ENCODE peak calls at places on chromosomes 13 and 19, in eight cellular contexts. T is brain microvascular endothelial cell, Z is lower leg skin, A is ovary, O is colonic mucosa, B is right atrium auricular region, N is PC-3, G is GM23248. Y is an unnamed sample.

GRCh38 chr19:55492362-55492944 is 4.2 kb downstream of the SSC5D start:
- DNase-seq in T (no peak), Z (no peak), A (no peak), O (no peak), B (no peak), N (no peak), G (no peak), Y (no peak)

GRCh38 chr13:109007946-109008345 is 378.5 kb downstream of the MYO16 start:
- DNase-seq in T (peak), Z (no peak), A (no peak), O (no peak), B (no peak), N (no peak), G (no peak), Y (no peak)

GRCh38 chr13:94660695-94661324 is 51.5 kb downstream of the SOX21 start:
- DNase-seq in T (peak), Z (no peak), A (no peak), O (no peak), B (no peak), N (peak), G (peak), Y (no peak)

GRCh38 chr13:48125794-48126228 is 30.9 kb upstream of the MED4 start:
- DNase-seq in T (no peak), Z (no peak), A (peak), O (no peak), B (peak), N (no peak), G (peak), Y (peak)

GRCh38 chr13:46554971-46555370 is 2.0 kb downstream of the LRCH1 start:
- DNase-seq in T (no peak), Z (no peak), A (no peak), O (no peak), B (no peak), N (no peak), G (peak), Y (no peak)

GRCh38 chr13:67061750-67062149 is 168.4 kb downstream of the PCDH9 start:
- DNase-seq in T (no peak), Z (no peak), A (no peak), O (no peak), B (no peak), N (no peak), G (no peak), Y (no peak)

GRCh38 chr13:110533771-110534670 is 27.5 kb downstream of the RAB20 start:
- DNase-seq in T (no peak), Z (no peak), A (no peak), O (no peak), B (no peak), N (no peak), G (no peak), Y (no peak)

GRCh38 chr19:5691205-5691929 is 1.3 kb downstream of the RPL36 start:
- DNase-seq in T (no peak), Z (peak), A (peak), O (peak), B (peak), N (peak), G (peak), Y (no peak)

GRCh38 chr19:45069056-45069455 is 7.2 kb downstream of the ZNF296 start:
- DNase-seq in T (no peak), Z (no peak), A (no peak), O (peak), B (no peak), N (peak), G (peak), Y (no peak)

GRCh38 chr19:11420429-11420893 is 1.3 kb upstream of the RGL3 start:
- DNase-seq in T (no peak), Z (peak), A (peak), O (peak), B (peak), N (no peak), G (peak), Y (peak)
- H3K4me3 ChIP-seq in T (peak), Z (no peak), A (peak), O (peak), B (peak), N (no peak), G (peak), Y (peak)

GRCh38 chr13:114161644-114162532 is 17.2 kb upstream of the CFAP97D2 start:
- DNase-seq in T (no peak), Z (peak), A (peak), O (peak), B (no peak), N (peak), G (peak), Y (peak)
- H3K4me3 ChIP-seq in T (peak), Z (no peak), A (no peak), O (no peak), B (peak), N (peak), G (peak), Y (no peak)

GRCh38 chr13:93559718-93560117 is 333.1 kb downstream of the GPC6 start:
- DNase-seq in T (peak), Z (no peak), A (no peak), O (no peak), B (no peak), N (peak), G (peak), Y (peak)

GRCh38 chr13:93562676-93563075 is 336.1 kb downstream of the GPC6 start:
- DNase-seq in T (no peak), Z (no peak), A (no peak), O (no peak), B (no peak), N (no peak), G (no peak), Y (no peak)

GRCh38 chr13:93558637-93559036 is 332.0 kb downstream of the GPC6 start:
- DNase-seq in T (no peak), Z (no peak), A (no peak), O (no peak), B (no peak), N (no peak), G (no peak), Y (no peak)

DNA sequence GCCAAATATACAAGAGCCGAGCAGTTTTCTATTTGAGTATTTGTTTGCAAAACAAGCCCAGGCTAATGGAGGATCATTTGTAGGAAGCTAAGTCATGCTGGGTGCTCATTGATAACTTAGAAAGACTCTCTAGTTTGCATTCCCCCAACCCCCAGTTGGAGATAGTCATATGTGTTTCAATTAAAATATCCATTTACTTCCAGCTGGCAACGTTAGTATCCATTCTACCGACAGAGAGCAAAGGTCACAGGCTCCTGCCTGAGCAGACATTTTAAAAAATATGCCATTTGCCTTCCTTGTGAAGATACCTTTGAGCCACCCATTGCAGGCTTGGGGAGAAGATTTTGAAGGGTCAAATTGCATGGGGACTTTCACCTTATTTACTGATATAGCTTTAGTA is 334.9 kb downstream of the GPC6 start:
- DNase-seq in T (no peak), Z (no peak), A (no peak), O (no peak), B (no peak), N (no peak), G (no peak), Y (no peak)
- H3K4me3 ChIP-seq in T (no peak), Z (no peak), A (no peak), O (no peak), B (no peak), N (no peak), G (no peak), Y (no peak)

DNA sequence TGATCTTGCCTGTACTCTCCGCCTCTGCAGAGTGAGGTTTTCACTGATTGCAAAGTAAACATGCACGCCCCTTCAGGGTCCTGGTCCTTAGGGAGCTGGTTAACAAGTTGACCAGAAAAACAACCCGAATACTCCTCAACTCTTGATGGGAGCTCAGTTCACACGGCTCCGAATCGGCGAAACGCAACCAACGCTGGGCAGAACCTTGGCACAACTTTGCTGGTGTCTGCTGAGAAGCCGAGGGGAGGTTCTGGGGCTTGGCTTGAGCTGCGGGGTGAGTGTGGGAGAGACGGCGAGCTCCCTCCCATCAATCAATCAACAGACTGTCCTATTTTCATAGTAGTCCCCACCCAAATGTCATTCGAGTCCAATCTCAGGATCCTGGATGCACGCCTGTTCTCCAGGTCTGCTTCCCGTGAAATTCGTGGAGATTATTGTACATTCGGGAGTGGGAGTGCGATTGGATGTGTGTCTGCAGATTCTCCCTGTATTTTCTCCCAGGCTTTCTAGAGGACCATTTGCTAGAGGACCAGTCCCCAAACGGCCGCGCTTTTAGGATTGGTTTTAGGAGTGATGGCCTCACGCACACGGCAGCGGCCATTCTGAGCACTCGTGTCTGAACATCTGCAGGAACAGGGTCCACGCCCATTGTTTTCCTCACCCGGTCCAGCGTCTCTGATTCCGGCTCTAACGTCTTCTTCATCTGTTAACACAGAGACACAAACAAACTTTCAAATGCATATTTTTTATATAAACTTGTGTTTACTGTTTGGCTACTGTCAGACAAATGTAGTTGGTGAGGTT is 51.6 kb upstream of the F7 start:
- DNase-seq in T (no peak), Z (no peak), A (peak), O (no peak), B (no peak), N (no peak), G (no peak), Y (no peak)
- H3K4me3 ChIP-seq in T (no peak), Z (no peak), A (no peak), O (no peak), B (no peak), N (no peak), G (no peak), Y (no peak)

DNA sequence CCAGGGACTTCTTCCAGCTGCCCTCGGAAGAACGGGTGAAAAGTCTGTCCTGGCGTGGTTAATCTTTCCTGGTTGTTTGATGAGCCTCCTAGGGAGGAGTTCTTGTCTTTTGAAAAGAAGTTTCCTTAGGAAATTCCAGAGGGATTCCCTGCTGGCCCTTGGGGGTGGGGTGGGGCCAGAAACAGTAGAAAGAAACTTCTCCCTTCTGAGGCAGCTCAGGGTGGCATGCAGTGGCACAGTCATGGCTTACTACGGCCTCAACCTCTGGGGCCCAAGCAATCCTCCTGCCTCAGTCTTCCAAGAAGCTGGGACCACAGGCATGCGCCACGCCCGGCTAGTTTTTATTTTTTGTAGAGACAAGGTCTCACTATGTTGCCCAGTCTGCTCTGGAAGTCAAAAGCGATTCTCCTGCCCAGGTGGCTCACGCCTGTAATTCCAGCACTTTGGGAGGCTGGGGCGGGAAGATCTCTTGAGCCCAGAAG is 1.5 kb downstream of the ZNF101 start:
- DNase-seq in T (no peak), Z (peak), A (no peak), O (peak), B (no peak), N (no peak), G (peak), Y (no peak)
- H3K4me3 ChIP-seq in T (no peak), Z (no peak), A (no peak), O (peak), B (no peak), N (peak), G (peak), Y (peak)

Y was measured in foreskin fibroblast.